ENCODE peak calls at places on chromosomes 6 and 20, in six cellular contexts. One of them, this sample, is unnamed.

GRCh38 chr20:21510414-21510971 is 3.4 kb downstream of the NKX2-2 start:
- DNase-seq in AG04449: no peak
- DNase-seq in stimulated activated CD8-positive, alpha-beta memory T cell treated with anti-CD3 and anti-CD28 coated beads, Interleukin-15, amount 100 ng/mL, for 24 hours: no peak
- DNase-seq in AG08395: no peak
- DNase-seq in stimulated activated naive CD4-positive, alpha-beta T cell: no peak
- DNase-seq in islet precursor cell: peak
- DNase-seq in this sample: no peak

GRCh38 chr6:142088858-142089216 is 43.9 kb upstream of the GJE1 start:
- DNase-seq in AG08395: peak
- DNase-seq in stimulated activated naive CD4-positive, alpha-beta T cell: no peak
- DNase-seq in stimulated activated CD8-positive, alpha-beta memory T cell treated with anti-CD3 and anti-CD28 coated beads, Interleukin-15, amount 100 ng/mL, for 24 hours: no peak
- DNase-seq in islet precursor cell: peak
- DNase-seq in AG04449: no peak
- DNase-seq in this sample: no peak

GRCh38 chr6:141484726-141485125 is 648.0 kb upstream of the GJE1 start:
- DNase-seq in stimulated activated naive CD4-positive, alpha-beta T cell: no peak
- DNase-seq in AG04449: no peak
- DNase-seq in stimulated activated CD8-positive, alpha-beta memory T cell treated with anti-CD3 and anti-CD28 coated beads, Interleukin-15, amount 100 ng/mL, for 24 hours: no peak
- DNase-seq in islet precursor cell: no peak
- DNase-seq in AG08395: no peak
- DNase-seq in this sample: no peak

GRCh38 chr6:44053760-44054556 is 73.3 kb downstream of the MRPL14 start:
- DNase-seq in stimulated activated CD8-positive, alpha-beta memory T cell treated with anti-CD3 and anti-CD28 coated beads, Interleukin-15, amount 100 ng/mL, for 24 hours: no peak
- DNase-seq in stimulated activated naive CD4-positive, alpha-beta T cell: no peak
- DNase-seq in AG04449: no peak
- DNase-seq in islet precursor cell: peak
- DNase-seq in AG08395: peak
- DNase-seq in this sample: no peak

GRCh38 chr6:158049055-158050028 is 67.7 kb downstream of the SYNJ2 start:
- DNase-seq in islet precursor cell: no peak
- DNase-seq in stimulated activated naive CD4-positive, alpha-beta T cell: no peak
- DNase-seq in AG08395: no peak
- DNase-seq in stimulated activated CD8-positive, alpha-beta memory T cell treated with anti-CD3 and anti-CD28 coated beads, Interleukin-15, amount 100 ng/mL, for 24 hours: no peak
- DNase-seq in AG04449: no peak
- DNase-seq in this sample: no peak

GRCh38 chr20:25179439-25180089 is 15.9 kb upstream of the ENTPD6 start:
- DNase-seq in AG08395: no peak
- DNase-seq in stimulated activated CD8-positive, alpha-beta memory T cell treated with anti-CD3 and anti-CD28 coated beads, Interleukin-15, amount 100 ng/mL, for 24 hours: no peak
- DNase-seq in islet precursor cell: no peak
- DNase-seq in AG04449: no peak
- DNase-seq in stimulated activated naive CD4-positive, alpha-beta T cell: no peak
- DNase-seq in this sample: no peak

GRCh38 chr6:12369781-12370262 is 79.7 kb downstream of the EDN1 start:
- DNase-seq in AG08395: no peak
- DNase-seq in islet precursor cell: peak
- DNase-seq in AG04449: no peak
- DNase-seq in stimulated activated naive CD4-positive, alpha-beta T cell: no peak
- DNase-seq in stimulated activated CD8-positive, alpha-beta memory T cell treated with anti-CD3 and anti-CD28 coated beads, Interleukin-15, amount 100 ng/mL, for 24 hours: no peak
- DNase-seq in this sample: no peak

GRCh38 chr6:64831680-64832079 is 875.3 kb downstream of the EYS start:
- DNase-seq in AG08395: no peak
- DNase-seq in islet precursor cell: no peak
- DNase-seq in stimulated activated naive CD4-positive, alpha-beta T cell: no peak
- DNase-seq in stimulated activated CD8-positive, alpha-beta memory T cell treated with anti-CD3 and anti-CD28 coated beads, Interleukin-15, amount 100 ng/mL, for 24 hours: no peak
- DNase-seq in AG04449: no peak
- DNase-seq in this sample: no peak

GRCh38 chr6:14476793-14477531 is 359.4 kb downstream of the CD83 start:
- DNase-seq in stimulated activated naive CD4-positive, alpha-beta T cell: no peak
- DNase-seq in AG04449: peak
- DNase-seq in AG08395: peak
- DNase-seq in islet precursor cell: peak
- DNase-seq in stimulated activated CD8-positive, alpha-beta memory T cell treated with anti-CD3 and anti-CD28 coated beads, Interleukin-15, amount 100 ng/mL, for 24 hours: no peak
- DNase-seq in this sample: no peak

GRCh38 chr6:166782541-166782940 is 155.5 kb upstream of the RPS6KA2 start:
- DNase-seq in islet precursor cell: peak
- DNase-seq in AG04449: no peak
- DNase-seq in stimulated activated naive CD4-positive, alpha-beta T cell: no peak
- DNase-seq in AG08395: no peak
- DNase-seq in stimulated activated CD8-positive, alpha-beta memory T cell treated with anti-CD3 and anti-CD28 coated beads, Interleukin-15, amount 100 ng/mL, for 24 hours: no peak
- DNase-seq in this sample: no peak

GRCh38 chr6:137297887-137298286 is 78.7 kb upstream of the IFNGR1 start:
- DNase-seq in AG08395: peak
- DNase-seq in stimulated activated naive CD4-positive, alpha-beta T cell: no peak
- DNase-seq in stimulated activated CD8-positive, alpha-beta memory T cell treated with anti-CD3 and anti-CD28 coated beads, Interleukin-15, amount 100 ng/mL, for 24 hours: no peak
- DNase-seq in AG04449: no peak
- DNase-seq in islet precursor cell: peak
- DNase-seq in this sample: no peak

GRCh38 chr6:14270925-14271791 is 153.6 kb downstream of the CD83 start:
- DNase-seq in stimulated activated naive CD4-positive, alpha-beta T cell: peak
- DNase-seq in AG08395: peak
- DNase-seq in stimulated activated CD8-positive, alpha-beta memory T cell treated with anti-CD3 and anti-CD28 coated beads, Interleukin-15, amount 100 ng/mL, for 24 hours: no peak
- DNase-seq in AG04449: peak
- DNase-seq in islet precursor cell: peak
- DNase-seq in this sample: no peak

GRCh38 chr6:36912583-36912982 is 26.8 kb downstream of the C6orf89 start:
- DNase-seq in stimulated activated CD8-positive, alpha-beta memory T cell treated with anti-CD3 and anti-CD28 coated beads, Interleukin-15, amount 100 ng/mL, for 24 hours: peak
- DNase-seq in stimulated activated naive CD4-positive, alpha-beta T cell: peak
- DNase-seq in AG08395: peak
- DNase-seq in islet precursor cell: peak
- DNase-seq in AG04449: peak
- DNase-seq in this sample: no peak

GRCh38 chr6:4210619-4211419 is 75.4 kb upstream of the ECI2 start:
- DNase-seq in stimulated activated CD8-positive, alpha-beta memory T cell treated with anti-CD3 and anti-CD28 coated beads, Interleukin-15, amount 100 ng/mL, for 24 hours: peak
- DNase-seq in stimulated activated naive CD4-positive, alpha-beta T cell: peak
- DNase-seq in islet precursor cell: peak
- DNase-seq in AG08395: peak
- DNase-seq in AG04449: no peak
- DNase-seq in this sample: peak

GRCh38 chr6:113920663-113921267 is 50.2 kb downstream of the HDAC2 start:
- DNase-seq in AG08395: no peak
- DNase-seq in islet precursor cell: no peak
- DNase-seq in AG04449: no peak
- DNase-seq in stimulated activated naive CD4-positive, alpha-beta T cell: no peak
- DNase-seq in stimulated activated CD8-positive, alpha-beta memory T cell treated with anti-CD3 and anti-CD28 coated beads, Interleukin-15, amount 100 ng/mL, for 24 hours: no peak
- DNase-seq in this sample: no peak

GRCh38 chr6:45378324-45378926 is 691 bp upstream of the SUPT3H start:
- DNase-seq in stimulated activated CD8-positive, alpha-beta memory T cell treated with anti-CD3 and anti-CD28 coated beads, Interleukin-15, amount 100 ng/mL, for 24 hours: no peak
- DNase-seq in AG08395: peak
- DNase-seq in islet precursor cell: no peak
- DNase-seq in AG04449: no peak
- DNase-seq in stimulated activated naive CD4-positive, alpha-beta T cell: peak
- DNase-seq in this sample: no peak

GRCh38 chr6:168417158-168417557 is 23.8 kb upstream of the SMOC2 start:
- DNase-seq in stimulated activated CD8-positive, alpha-beta memory T cell treated with anti-CD3 and anti-CD28 coated beads, Interleukin-15, amount 100 ng/mL, for 24 hours: no peak
- DNase-seq in AG08395: no peak
- DNase-seq in AG04449: no peak
- DNase-seq in islet precursor cell: peak
- DNase-seq in stimulated activated naive CD4-positive, alpha-beta T cell: no peak
- DNase-seq in this sample: no peak

GRCh38 chr6:15852289-15852688 is 189.5 kb upstream of the DTNBP1 start:
- DNase-seq in islet precursor cell: no peak
- DNase-seq in AG04449: no peak
- DNase-seq in stimulated activated naive CD4-positive, alpha-beta T cell: no peak
- DNase-seq in stimulated activated CD8-positive, alpha-beta memory T cell treated with anti-CD3 and anti-CD28 coated beads, Interleukin-15, amount 100 ng/mL, for 24 hours: no peak
- DNase-seq in AG08395: no peak
- DNase-seq in this sample: no peak

GRCh38 chr6:27752038-27752885 is 159.9 kb downstream of the OR2B2 start:
- DNase-seq in islet precursor cell: peak
- DNase-seq in AG08395: peak
- DNase-seq in stimulated activated CD8-positive, alpha-beta memory T cell treated with anti-CD3 and anti-CD28 coated beads, Interleukin-15, amount 100 ng/mL, for 24 hours: no peak
- DNase-seq in stimulated activated naive CD4-positive, alpha-beta T cell: peak
- DNase-seq in AG04449: no peak
- DNase-seq in this sample: no peak

GRCh38 chr6:158970640-158971291 is 29.2 kb downstream of the RSPH3 start:
- DNase-seq in islet precursor cell: no peak
- DNase-seq in stimulated activated naive CD4-positive, alpha-beta T cell: no peak
- DNase-seq in AG04449: no peak
- DNase-seq in AG08395: no peak
- DNase-seq in stimulated activated CD8-positive, alpha-beta memory T cell treated with anti-CD3 and anti-CD28 coated beads, Interleukin-15, amount 100 ng/mL, for 24 hours: no peak
- DNase-seq in this sample: no peak

GRCh38 chr6:161367472-161367871 is 93.6 kb upstream of the AGPAT4 start:
- DNase-seq in stimulated activated naive CD4-positive, alpha-beta T cell: no peak
- DNase-seq in AG04449: no peak
- DNase-seq in AG08395: no peak
- DNase-seq in stimulated activated CD8-positive, alpha-beta memory T cell treated with anti-CD3 and anti-CD28 coated beads, Interleukin-15, amount 100 ng/mL, for 24 hours: no peak
- DNase-seq in islet precursor cell: no peak
- DNase-seq in this sample: no peak

GRCh38 chr6:112781236-112781635 is 434.1 kb downstream of the RFPL4B start:
- DNase-seq in AG08395: no peak
- DNase-seq in stimulated activated naive CD4-positive, alpha-beta T cell: no peak
- DNase-seq in islet precursor cell: peak
- DNase-seq in stimulated activated CD8-positive, alpha-beta memory T cell treated with anti-CD3 and anti-CD28 coated beads, Interleukin-15, amount 100 ng/mL, for 24 hours: no peak
- DNase-seq in AG04449: no peak
- DNase-seq in this sample: no peak

GRCh38 chr20:62590301-62591121 is 51.8 kb upstream of the SLCO4A1 start:
- DNase-seq in AG08395: peak
- DNase-seq in islet precursor cell: no peak
- DNase-seq in stimulated activated CD8-positive, alpha-beta memory T cell treated with anti-CD3 and anti-CD28 coated beads, Interleukin-15, amount 100 ng/mL, for 24 hours: no peak
- DNase-seq in AG04449: no peak
- DNase-seq in stimulated activated naive CD4-positive, alpha-beta T cell: no peak
- DNase-seq in this sample: no peak

GRCh38 chr6:6987749-6988148 is 120.0 kb upstream of the RREB1 start:
- DNase-seq in stimulated activated naive CD4-positive, alpha-beta T cell: no peak
- DNase-seq in AG04449: no peak
- DNase-seq in islet precursor cell: no peak
- DNase-seq in AG08395: no peak
- DNase-seq in stimulated activated CD8-positive, alpha-beta memory T cell treated with anti-CD3 and anti-CD28 coated beads, Interleukin-15, amount 100 ng/mL, for 24 hours: no peak
- DNase-seq in this sample: no peak

GRCh38 chr6:14120556-14120955 is 3.0 kb downstream of the CD83 start:
- DNase-seq in stimulated activated naive CD4-positive, alpha-beta T cell: no peak
- DNase-seq in islet precursor cell: no peak
- DNase-seq in AG08395: no peak
- DNase-seq in AG04449: no peak
- DNase-seq in stimulated activated CD8-positive, alpha-beta memory T cell treated with anti-CD3 and anti-CD28 coated beads, Interleukin-15, amount 100 ng/mL, for 24 hours: no peak
- DNase-seq in this sample: no peak

GRCh38 chr6:30836431-30836866 is 47.9 kb upstream of the DDR1 start:
- DNase-seq in stimulated activated naive CD4-positive, alpha-beta T cell: no peak
- DNase-seq in islet precursor cell: no peak
- DNase-seq in AG08395: peak
- DNase-seq in stimulated activated CD8-positive, alpha-beta memory T cell treated with anti-CD3 and anti-CD28 coated beads, Interleukin-15, amount 100 ng/mL, for 24 hours: no peak
- DNase-seq in AG04449: no peak
- DNase-seq in this sample: no peak

GRCh38 chr20:37419774-37420542 is 74.0 kb downstream of the SRC start:
- DNase-seq in AG08395: no peak
- DNase-seq in stimulated activated CD8-positive, alpha-beta memory T cell treated with anti-CD3 and anti-CD28 coated beads, Interleukin-15, amount 100 ng/mL, for 24 hours: no peak
- DNase-seq in islet precursor cell: no peak
- DNase-seq in AG04449: no peak
- DNase-seq in stimulated activated naive CD4-positive, alpha-beta T cell: no peak
- DNase-seq in this sample: no peak

GRCh38 chr6:160391419-160392116 is 43.4 kb downstream of the SLC22A3 start:
- DNase-seq in islet precursor cell: no peak
- DNase-seq in stimulated activated naive CD4-positive, alpha-beta T cell: no peak
- DNase-seq in AG04449: no peak
- DNase-seq in stimulated activated CD8-positive, alpha-beta memory T cell treated with anti-CD3 and anti-CD28 coated beads, Interleukin-15, amount 100 ng/mL, for 24 hours: no peak
- DNase-seq in AG08395: no peak
- DNase-seq in this sample: no peak